ENCODE peak calls at places on chromosomes 13 and 19, in eight cellular contexts. B is K562, K is fibroblast of lung, D is SK-N-SH, L is mesenchymal stem cell, Y is HCT116, J is IMR-90, M is keratinocyte. H is an unnamed sample. For H3K4me1, the result is how much of the 10 kb centered on the place peaks cover.

GRCh38 chr19:47305309-47305751 is 4.3 kb upstream of the C5AR1 start:
- DNase-seq in D (peak), L (peak), M (no peak), K (peak), B (peak), Y (peak), J (peak), H (peak)

GRCh38 chr19:41320568-41320967 is 10.6 kb downstream of the CCDC97 start:
- DNase-seq in L (no peak), M (no peak), D (no peak), K (no peak), J (no peak), Y (no peak), B (no peak), H (no peak)

GRCh38 chr19:31784631-31785237 is 435.5 kb upstream of the TSHZ3 start:
- DNase-seq in D (no peak), L (peak), B (no peak), Y (no peak), J (no peak), K (peak), M (no peak), H (no peak)

GRCh38 chr13:81395368-81395767 is 1054.4 kb upstream of the SPRY2 start:
- DNase-seq in K (no peak), L (peak), M (no peak), D (peak), Y (no peak), B (peak), J (no peak), H (no peak)

GRCh38 chr13:112791662-112792440 is 102.0 kb downstream of the ATP11A start:
- DNase-seq in Y (peak), M (no peak), D (no peak), B (no peak), J (no peak), K (no peak), L (no peak), H (no peak)

GRCh38 chr19:50261446-50261970 is 58.1 kb downstream of the MYH14 start:
- DNase-seq in Y (no peak), J (no peak), K (no peak), B (no peak), L (no peak), M (no peak), D (no peak), H (no peak)

GRCh38 chr19:10333758-10334339 is 520 bp upstream of the RAVER1 start:
- DNase-seq in K (no peak), L (no peak), Y (no peak), J (no peak), M (no peak), D (no peak), B (no peak), H (peak)

GRCh38 chr13:46797468-46798237 is 692 bp upstream of the ESD start:
- DNase-seq in K (no peak), L (no peak), J (peak), D (no peak), B (peak), M (no peak), Y (no peak), H (no peak)

GRCh38 chr13:50677687-50678463 is 165.6 kb downstream of the DLEU7 start:
- DNase-seq in K (peak), J (peak), D (no peak), Y (no peak), B (no peak), M (no peak), L (no peak), H (no peak)

GRCh38 chr13:44855860-44856259 is 133.4 kb downstream of the NUFIP1 start:
- DNase-seq in D (no peak), J (no peak), M (no peak), B (no peak), K (no peak), Y (no peak), L (no peak), H (no peak)

GRCh38 chr13:95644611-95645052 is at the start of gene DZIP1:
- DNase-seq in J (peak), M (no peak), D (peak), L (peak), B (no peak), Y (no peak), K (peak), H (peak)

DNA sequence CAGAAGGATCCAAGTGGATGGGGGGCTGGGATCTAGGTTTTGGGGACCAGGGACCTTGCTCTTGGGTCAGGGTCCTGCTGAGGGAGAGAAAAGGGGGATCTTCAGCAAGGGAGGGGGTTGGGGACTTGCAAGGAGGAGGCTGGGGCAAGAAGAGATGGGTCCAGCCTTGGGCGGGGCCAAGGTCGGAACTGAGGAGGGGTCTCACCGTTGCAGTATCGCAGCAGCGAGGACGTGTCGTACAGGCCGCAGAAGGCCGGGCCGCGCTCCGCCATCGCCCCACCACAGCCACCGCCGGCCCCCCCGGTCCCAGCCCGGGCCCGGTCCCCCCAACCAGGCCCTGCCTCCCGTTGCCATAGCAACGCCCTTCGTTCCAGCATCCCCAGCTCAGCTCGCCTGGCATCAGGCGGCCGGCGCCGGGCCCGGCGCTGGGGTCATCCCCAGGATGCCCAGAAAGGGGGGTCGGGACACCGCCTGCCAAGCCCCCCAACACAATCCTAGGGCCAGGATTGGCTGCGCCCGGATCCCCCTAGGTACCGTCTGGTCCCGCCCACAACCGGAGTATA is 6.0 kb upstream of the EML2 start:
- DNase-seq in Y (no peak), B (no peak), K (no peak), J (no peak), L (no peak), D (no peak), M (no peak), H (no peak)
- H3K9ac ChIP-seq in Y (no peak), B (no peak), K (no peak), J (no peak), L (no peak), D (peak), M (no peak), H (no peak)

DNA sequence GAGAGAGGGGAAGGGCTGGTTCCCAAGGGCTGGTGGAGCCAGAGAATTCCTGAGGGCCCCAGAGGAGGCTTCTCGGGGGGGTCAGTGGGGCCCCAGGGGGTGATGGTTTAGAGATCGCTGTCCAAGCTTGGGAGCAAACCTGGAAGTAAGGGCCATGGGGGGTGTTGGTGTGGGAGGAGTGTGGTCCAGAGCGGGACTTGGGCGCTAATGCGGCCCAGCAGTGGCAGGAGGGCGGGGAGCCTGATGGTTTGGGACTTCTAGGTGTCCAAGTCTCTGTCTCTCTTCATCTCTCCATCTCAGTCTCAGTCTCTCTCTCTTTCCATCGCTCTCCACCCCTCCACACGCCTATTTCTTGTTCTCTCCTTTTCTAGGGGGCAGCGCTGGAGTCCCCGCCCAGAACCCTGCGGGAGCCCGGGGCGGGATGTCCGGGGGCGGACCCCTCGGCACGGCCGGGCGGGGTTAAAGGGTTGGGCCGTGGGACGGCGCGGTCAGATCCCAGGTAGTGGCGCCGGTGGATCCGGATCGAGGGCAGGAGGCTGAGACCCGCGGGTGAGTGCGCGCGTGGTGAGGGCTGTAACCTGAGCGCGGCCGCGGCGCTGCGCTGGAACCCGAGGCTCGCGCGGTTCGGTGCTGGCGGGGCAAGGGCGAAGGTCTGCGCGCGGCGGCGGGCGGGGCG is at the start of gene CYP4F22:
- DNase-seq in J (no peak), L (no peak), M (no peak), B (peak), Y (no peak), K (no peak), D (no peak), H (peak)
- H3K4me3 ChIP-seq in J (no peak), L (no peak), M (no peak), B (no peak), Y (peak), K (no peak), D (no peak), H (no peak)

GRCh38 chr19:48966541-48967345 is 1.6 kb downstream of the FTL start:
- DNase-seq in Y (no peak), B (no peak), L (peak), J (no peak), M (no peak), D (no peak), K (no peak), H (peak)
- H3K4me1 ChIP-seq in Y (under half), B (half or more), L (under half), J (under half), M (under half), D (under half), K (under half), H (half or more)

DNA sequence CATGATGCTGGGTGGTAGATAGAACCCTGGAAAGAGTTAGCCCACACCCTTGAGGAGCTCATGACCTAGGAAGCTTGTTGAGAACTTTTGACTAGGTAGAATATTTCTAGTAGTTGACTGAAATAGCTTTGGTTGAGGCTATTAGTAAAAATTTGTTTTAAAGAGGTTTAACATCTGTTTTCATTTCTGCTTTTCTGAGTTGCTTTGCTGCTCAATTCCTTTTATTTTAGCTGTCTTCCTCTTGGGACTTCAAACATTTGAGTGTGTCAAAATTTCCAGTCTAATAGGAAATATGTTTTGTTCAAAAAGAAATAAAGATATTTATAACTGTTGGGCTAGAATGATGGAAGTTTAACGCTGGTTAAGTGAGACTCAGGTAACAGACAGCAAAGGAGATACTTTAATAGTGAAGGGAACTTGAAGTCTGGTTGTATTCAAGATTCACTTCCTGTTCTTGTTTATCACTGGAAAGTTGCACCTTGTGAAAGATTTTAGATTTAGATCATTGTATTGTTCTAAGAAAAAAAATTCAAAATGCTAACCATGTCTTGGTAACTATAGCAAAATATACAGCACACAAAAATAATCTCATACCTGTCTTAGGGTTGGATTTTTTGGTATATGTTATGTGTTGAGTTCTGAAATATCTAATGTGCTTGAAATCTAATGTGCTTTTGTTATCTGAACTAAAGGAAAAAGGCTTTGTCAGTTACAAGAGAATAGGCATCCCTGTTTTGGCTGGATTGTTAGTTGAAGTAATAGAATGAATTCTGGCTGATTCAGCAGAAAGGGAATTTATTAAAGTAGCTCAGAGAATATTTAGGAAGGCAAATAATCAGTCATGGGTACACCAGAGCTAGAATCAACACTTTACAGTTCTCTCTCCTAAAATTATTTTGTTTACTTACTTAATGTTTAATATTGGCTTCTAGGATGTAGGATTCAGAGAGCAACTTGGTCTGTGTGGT is 24.4 kb upstream of the GPR18 start:
- DNase-seq in Y (no peak), M (no peak), B (no peak), K (no peak), L (no peak), D (no peak), J (no peak), H (peak)
- H3K9ac ChIP-seq in Y (no peak), M (no peak), B (no peak), K (no peak), L (peak), D (no peak), J (no peak), H (peak)

GRCh38 chr13:30132623-30133553 is 174.5 kb downstream of the KATNAL1 start:
- DNase-seq in M (peak), D (peak), J (peak), Y (peak), L (peak), K (peak), B (peak), H (peak)
- H3K4me3 ChIP-seq in M (no peak), D (peak), J (no peak), Y (no peak), L (no peak), K (no peak), B (no peak), H (no peak)

GRCh38 chr13:109151696-109152095 is 522.3 kb downstream of the MYO16 start:
- DNase-seq in M (no peak), D (no peak), Y (no peak), L (peak), B (no peak), J (no peak), K (no peak), H (no peak)

GRCh38 chr13:109152311-109152820 is 523.0 kb downstream of the MYO16 start:
- DNase-seq in M (no peak), B (no peak), J (no peak), L (peak), K (no peak), Y (no peak), D (no peak), H (no peak)

GRCh38 chr13:109152941-109153340 is 523.5 kb downstream of the MYO16 start:
- DNase-seq in K (peak), L (peak), J (no peak), M (no peak), B (no peak), D (no peak), Y (no peak), H (no peak)

GRCh38 chr13:109151255-109151654 is 521.8 kb downstream of the MYO16 start:
- DNase-seq in B (no peak), L (peak), D (no peak), M (no peak), J (no peak), K (no peak), Y (no peak), H (no peak)

DNA sequence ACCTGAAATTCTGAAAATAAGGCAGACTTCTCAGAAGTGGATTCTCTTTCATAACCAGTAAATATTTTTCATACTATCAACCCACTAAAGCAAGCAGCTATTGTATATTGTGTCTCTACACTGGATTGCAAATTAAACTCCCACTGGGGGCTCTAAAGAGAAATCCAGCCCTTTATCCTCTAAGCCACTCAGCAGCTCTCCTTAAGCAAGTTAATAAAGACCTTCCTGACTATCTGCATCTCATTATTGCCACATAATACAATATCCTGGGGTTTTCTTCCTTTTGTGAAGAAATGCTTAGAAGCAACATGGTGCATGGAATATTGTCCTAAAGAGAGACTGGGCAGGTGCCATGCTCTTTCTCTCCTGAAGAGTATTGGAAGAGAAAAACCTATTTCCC is 521.3 kb downstream of the MYO16 start:
- DNase-seq in J (no peak), M (no peak), D (no peak), Y (no peak), L (no peak), B (no peak), K (no peak), H (no peak)
- H3K4me1 ChIP-seq in J (under half), M (half or more), D (under half), Y (under half), L (under half), B (under half), K (under half), H (under half)

GRCh38 chr13:66995366-66995663 is 234.8 kb downstream of the PCDH9 start:
- DNase-seq in B (no peak), K (no peak), L (no peak), M (no peak), D (no peak), Y (no peak), J (no peak), H (no peak)

GRCh38 chr13:66992683-66993082 is 237.5 kb downstream of the PCDH9 start:
- DNase-seq in M (no peak), B (no peak), Y (no peak), K (no peak), J (no peak), D (no peak), L (no peak), H (no peak)

GRCh38 chr13:66994498-66995365 is 235.4 kb downstream of the PCDH9 start:
- DNase-seq in K (no peak), Y (no peak), L (no peak), M (no peak), B (no peak), J (no peak), D (no peak), H (no peak)

GRCh38 chr13:66994097-66994496 is 236.0 kb downstream of the PCDH9 start:
- DNase-seq in K (peak), Y (no peak), D (peak), M (no peak), B (peak), J (peak), L (peak), H (peak)

DNA sequence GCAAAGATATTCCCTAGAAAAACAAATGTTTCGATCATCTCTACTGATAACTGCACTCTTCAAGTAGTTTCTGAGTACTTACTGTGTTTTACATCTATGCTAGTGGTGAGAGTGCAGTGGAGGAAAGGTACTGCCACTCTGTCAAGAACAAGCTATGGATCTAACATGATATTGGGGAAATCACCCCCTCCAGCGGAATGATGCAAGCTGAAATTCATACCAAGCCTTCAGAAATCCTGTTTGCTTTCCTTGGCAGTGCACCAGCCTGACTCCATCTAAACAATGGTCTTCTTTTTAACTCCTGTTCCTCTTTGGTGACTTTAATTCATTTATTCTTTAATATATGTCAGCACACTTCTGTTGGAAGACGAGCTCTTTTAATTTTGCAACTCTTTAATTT is 238.0 kb downstream of the PCDH9 start:
- DNase-seq in M (no peak), J (peak), Y (no peak), L (no peak), D (no peak), B (no peak), K (peak), H (peak)
- H3K9ac ChIP-seq in M (no peak), J (no peak), Y (no peak), L (no peak), D (no peak), B (no peak), K (no peak), H (no peak)

DNA sequence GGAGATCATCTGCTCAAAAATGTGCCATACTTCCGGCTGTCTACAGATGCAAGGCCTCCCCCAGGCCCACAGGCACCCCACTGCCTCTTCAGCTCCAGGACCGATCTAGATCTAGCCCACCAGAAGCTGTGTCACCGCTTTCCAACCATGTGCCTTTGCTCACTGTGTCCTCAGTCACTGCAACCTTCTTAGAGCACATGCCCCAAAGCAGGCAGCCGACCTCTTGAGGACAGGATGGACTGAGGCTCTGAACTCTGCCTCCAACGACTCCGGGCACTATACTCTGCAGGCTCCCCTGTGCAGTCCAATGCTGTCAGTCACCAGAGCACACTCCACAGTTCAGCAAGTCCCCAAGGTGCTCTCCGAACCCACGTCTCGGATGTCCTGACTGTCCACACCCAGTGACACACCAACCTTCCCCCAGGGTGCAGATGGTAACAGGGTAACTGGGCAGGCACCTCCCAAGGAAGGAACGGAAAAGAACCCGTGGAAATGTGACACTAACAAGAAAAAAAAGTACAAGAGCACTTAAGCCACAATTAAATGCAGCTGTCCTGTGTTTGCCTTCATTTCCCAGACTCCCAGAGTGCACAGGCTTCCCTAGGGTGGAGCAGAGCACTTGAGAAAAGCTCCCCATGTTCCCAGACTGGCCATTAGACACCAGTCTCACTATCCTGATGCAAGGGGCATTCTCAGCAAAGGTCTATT is 4.8 kb downstream of the STK24 start:
- DNase-seq in D (peak), B (no peak), Y (no peak), K (peak), L (peak), J (peak), M (no peak), H (peak)
- H3K4me3 ChIP-seq in D (no peak), B (no peak), Y (peak), K (no peak), L (no peak), J (no peak), M (peak), H (peak)

H was measured in adipocyte.